ENCODE peak calls at places on chromosomes 2 and 18, in ten cellular contexts. One of them, this sample, is unnamed.

GRCh38 chr18:23266717-23267446 is 131.6 kb downstream of the CABLES1 start:
- DNase-seq in uterus: no peak
- DNase-seq in foreskin fibroblast: no peak
- DNase-seq in astrocyte: no peak
- DNase-seq in BE2C: no peak
- DNase-seq in A549: no peak
- DNase-seq in lower lobe of right lung: no peak
- DNase-seq in heart left ventricle: no peak
- DNase-seq in brain microvascular endothelial cell: no peak
- DNase-seq in hepatocyte: no peak
- DNase-seq in this sample: no peak

GRCh38 chr2:122433123-122433754 is 677.8 kb downstream of the TSN start:
- DNase-seq in A549: no peak
- DNase-seq in uterus: no peak
- DNase-seq in hepatocyte: peak; percentile 69
- DNase-seq in astrocyte: no peak
- DNase-seq in heart left ventricle: no peak
- DNase-seq in foreskin fibroblast: no peak
- DNase-seq in brain microvascular endothelial cell: no peak
- DNase-seq in lower lobe of right lung: no peak
- DNase-seq in BE2C: no peak
- DNase-seq in this sample: no peak

GRCh38 chr2:173441222-173441621 is 86.5 kb downstream of the CDCA7 start:
- DNase-seq in uterus: no peak
- DNase-seq in brain microvascular endothelial cell: peak; percentile 3
- DNase-seq in A549: no peak
- DNase-seq in foreskin fibroblast: no peak
- DNase-seq in lower lobe of right lung: no peak
- DNase-seq in astrocyte: peak; percentile 34
- DNase-seq in hepatocyte: no peak
- DNase-seq in BE2C: no peak
- DNase-seq in heart left ventricle: no peak
- DNase-seq in this sample: peak; percentile 30

GRCh38 chr18:65227970-65228369 is 522.8 kb upstream of the CDH7 start:
- DNase-seq in A549: no peak
- DNase-seq in BE2C: no peak
- DNase-seq in lower lobe of right lung: no peak
- DNase-seq in foreskin fibroblast: no peak
- DNase-seq in brain microvascular endothelial cell: no peak
- DNase-seq in astrocyte: no peak
- DNase-seq in uterus: no peak
- DNase-seq in heart left ventricle: no peak
- DNase-seq in hepatocyte: no peak
- DNase-seq in this sample: no peak

GRCh38 chr2:216492951-216493685 is 5.5 kb upstream of the RPL37A start:
- DNase-seq in A549: no peak
- DNase-seq in BE2C: no peak
- DNase-seq in astrocyte: peak; percentile 87
- DNase-seq in uterus: peak; percentile 60
- DNase-seq in hepatocyte: peak; percentile 15
- DNase-seq in heart left ventricle: no peak
- DNase-seq in foreskin fibroblast: peak; percentile 79
- DNase-seq in brain microvascular endothelial cell: peak; percentile 52
- DNase-seq in lower lobe of right lung: no peak
- DNase-seq in this sample: peak; percentile 63

GRCh38 chr18:77207540-77207939 is 42.1 kb upstream of the GALR1 start:
- DNase-seq in uterus: peak; percentile 86
- DNase-seq in astrocyte: peak; percentile 44
- DNase-seq in A549: peak; percentile 76
- DNase-seq in hepatocyte: peak; percentile 25
- DNase-seq in BE2C: no peak
- DNase-seq in foreskin fibroblast: peak; percentile 57
- DNase-seq in heart left ventricle: peak; percentile 48
- DNase-seq in brain microvascular endothelial cell: peak; percentile 76
- DNase-seq in lower lobe of right lung: peak; percentile 78
- DNase-seq in this sample: peak; percentile 93

GRCh38 chr2:23658466-23658942 is 268.4 kb downstream of the ATAD2B start:
- DNase-seq in heart left ventricle: peak; percentile 56
- DNase-seq in hepatocyte: peak; percentile 81
- DNase-seq in lower lobe of right lung: no peak
- DNase-seq in BE2C: no peak
- DNase-seq in astrocyte: peak; percentile 34
- DNase-seq in brain microvascular endothelial cell: peak; percentile 66
- DNase-seq in A549: no peak
- DNase-seq in foreskin fibroblast: no peak
- DNase-seq in uterus: no peak
- DNase-seq in this sample: peak; percentile 32

GRCh38 chr2:42906557-42907380 is 114.4 kb upstream of the HAAO start:
- DNase-seq in heart left ventricle: peak; percentile 65
- DNase-seq in foreskin fibroblast: no peak
- DNase-seq in BE2C: peak; percentile 91
- DNase-seq in astrocyte: peak; percentile 52
- DNase-seq in uterus: peak; percentile 73
- DNase-seq in hepatocyte: peak; percentile 56
- DNase-seq in brain microvascular endothelial cell: no peak
- DNase-seq in A549: no peak
- DNase-seq in lower lobe of right lung: no peak
- DNase-seq in this sample: peak; percentile 40

GRCh38 chr2:199682001-199682400 is 169.0 kb downstream of the FTCDNL1 start:
- DNase-seq in uterus: no peak
- DNase-seq in astrocyte: no peak
- DNase-seq in lower lobe of right lung: no peak
- DNase-seq in brain microvascular endothelial cell: no peak
- DNase-seq in BE2C: no peak
- DNase-seq in heart left ventricle: no peak
- DNase-seq in A549: no peak
- DNase-seq in foreskin fibroblast: no peak
- DNase-seq in hepatocyte: no peak
- DNase-seq in this sample: no peak

GRCh38 chr2:199680482-199680881 is 170.5 kb downstream of the FTCDNL1 start:
- DNase-seq in heart left ventricle: no peak
- DNase-seq in brain microvascular endothelial cell: no peak
- DNase-seq in foreskin fibroblast: no peak
- DNase-seq in astrocyte: no peak
- DNase-seq in lower lobe of right lung: no peak
- DNase-seq in BE2C: no peak
- DNase-seq in A549: no peak
- DNase-seq in hepatocyte: no peak
- DNase-seq in uterus: no peak
- DNase-seq in this sample: no peak

GRCh38 chr2:199677881-199678280 is 173.1 kb downstream of the FTCDNL1 start:
- DNase-seq in uterus: no peak
- DNase-seq in brain microvascular endothelial cell: no peak
- DNase-seq in A549: no peak
- DNase-seq in BE2C: no peak
- DNase-seq in heart left ventricle: no peak
- DNase-seq in astrocyte: no peak
- DNase-seq in lower lobe of right lung: no peak
- DNase-seq in hepatocyte: no peak
- DNase-seq in foreskin fibroblast: no peak
- DNase-seq in this sample: no peak
- H3K4me3 ChIP-seq in uterus: no peak overlapping the region
- H3K4me3 ChIP-seq in brain microvascular endothelial cell: no peak overlapping the region
- H3K4me3 ChIP-seq in A549: no peak overlapping the region
- H3K4me3 ChIP-seq in BE2C: no peak overlapping the region
- H3K4me3 ChIP-seq in heart left ventricle: no peak overlapping the region
- H3K4me3 ChIP-seq in astrocyte: no peak overlapping the region
- H3K4me3 ChIP-seq in lower lobe of right lung: no peak overlapping the region
- H3K4me3 ChIP-seq in hepatocyte: no peak overlapping the region
- H3K4me3 ChIP-seq in foreskin fibroblast: no peak overlapping the region
- H3K4me3 ChIP-seq in this sample: no peak overlapping the region

DNA sequence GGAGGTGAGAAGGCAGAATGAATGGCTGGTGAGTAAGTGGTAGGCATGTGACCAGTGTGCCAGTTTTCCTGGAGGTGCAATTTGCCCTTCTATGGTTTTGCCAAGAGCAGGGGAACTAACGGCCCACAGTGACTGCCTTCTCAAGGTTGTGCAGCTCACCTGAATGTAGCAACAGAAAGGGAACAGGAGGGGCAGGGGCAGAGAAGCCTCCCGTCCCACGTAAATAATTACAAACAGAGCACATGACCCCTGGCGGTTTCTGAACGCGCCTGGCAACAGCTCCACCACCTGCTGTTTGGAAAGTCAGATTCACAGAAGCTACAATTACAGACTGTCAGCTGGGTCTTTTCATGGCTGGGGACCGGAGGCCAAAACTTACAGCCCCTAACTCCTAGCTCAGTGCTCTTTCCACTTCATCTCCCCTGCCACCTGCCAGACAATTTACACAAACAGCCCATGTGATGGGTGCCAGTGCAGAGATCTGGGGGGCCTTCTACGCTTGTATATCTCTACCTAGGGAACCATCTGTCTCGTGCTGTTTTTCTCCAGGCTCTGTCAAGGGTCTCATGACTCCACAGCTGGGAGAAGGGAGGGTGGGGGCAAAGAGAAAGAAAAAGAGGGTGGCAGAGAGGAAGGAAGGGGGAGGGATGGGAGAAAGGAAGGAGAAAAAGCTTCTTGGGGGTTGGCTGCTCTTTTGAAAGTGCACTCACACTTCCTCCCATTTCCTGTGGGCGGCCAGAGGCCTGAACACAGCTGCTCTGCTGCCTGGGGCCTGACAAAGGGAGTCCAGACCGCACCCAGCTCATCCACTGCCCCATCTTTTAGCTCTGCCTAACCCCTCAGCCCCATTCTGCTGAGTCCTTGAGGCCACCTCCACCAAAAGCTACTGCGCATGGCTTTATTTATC is 69.5 kb downstream of the POLR1A start:
- DNase-seq in hepatocyte: peak; percentile 66
- DNase-seq in heart left ventricle: peak; percentile 88
- DNase-seq in foreskin fibroblast: peak; percentile 88
- DNase-seq in uterus: peak; percentile 78
- DNase-seq in A549: no peak
- DNase-seq in BE2C: no peak
- DNase-seq in lower lobe of right lung: peak; percentile 86
- DNase-seq in brain microvascular endothelial cell: peak; percentile 76
- DNase-seq in astrocyte: peak; percentile 79
- DNase-seq in this sample: peak; percentile 97
- TF ChIP-seq CTCF in hepatocyte: peak; percentile 29
- TF ChIP-seq CTCF in heart left ventricle: peak; percentile 22
- TF ChIP-seq CTCF in foreskin fibroblast: peak; percentile 8
- TF ChIP-seq CTCF in uterus: peak; percentile 22
- TF ChIP-seq CTCF in A549: no peak
- TF ChIP-seq CTCF in BE2C: no peak
- TF ChIP-seq CTCF in lower lobe of right lung: peak; percentile 30
- TF ChIP-seq CTCF in brain microvascular endothelial cell: peak; percentile 64
- TF ChIP-seq CTCF in astrocyte: peak; percentile 10
- TF ChIP-seq CTCF in this sample: peak; percentile 56

GRCh38 chr2:69692424-69692823 is 48.9 kb upstream of the AAK1 start:
- DNase-seq in hepatocyte: no peak
- DNase-seq in brain microvascular endothelial cell: peak; percentile 38
- DNase-seq in BE2C: no peak
- DNase-seq in astrocyte: peak; percentile 72
- DNase-seq in uterus: no peak
- DNase-seq in A549: no peak
- DNase-seq in lower lobe of right lung: no peak
- DNase-seq in foreskin fibroblast: peak; percentile 37
- DNase-seq in heart left ventricle: no peak
- DNase-seq in this sample: peak; percentile 71

GRCh38 chr2:69694894-69695849 is 46.8 kb upstream of the ANXA4 start:
- DNase-seq in lower lobe of right lung: no peak
- DNase-seq in heart left ventricle: no peak
- DNase-seq in hepatocyte: no peak
- DNase-seq in foreskin fibroblast: peak; percentile 24
- DNase-seq in uterus: no peak
- DNase-seq in astrocyte: peak; percentile 99
- DNase-seq in A549: no peak
- DNase-seq in BE2C: no peak
- DNase-seq in brain microvascular endothelial cell: peak; percentile 67
- DNase-seq in this sample: peak; percentile 91

GRCh38 chr2:69693059-69693458 is 48.9 kb upstream of the ANXA4 start:
- DNase-seq in astrocyte: no peak
- DNase-seq in foreskin fibroblast: no peak
- DNase-seq in lower lobe of right lung: no peak
- DNase-seq in hepatocyte: no peak
- DNase-seq in A549: no peak
- DNase-seq in brain microvascular endothelial cell: no peak
- DNase-seq in heart left ventricle: no peak
- DNase-seq in uterus: no peak
- DNase-seq in BE2C: no peak
- DNase-seq in this sample: no peak

GRCh38 chr2:69695850-69696216 is 46.1 kb upstream of the ANXA4 start:
- DNase-seq in uterus: no peak
- DNase-seq in astrocyte: no peak
- DNase-seq in A549: no peak
- DNase-seq in foreskin fibroblast: no peak
- DNase-seq in BE2C: no peak
- DNase-seq in hepatocyte: no peak
- DNase-seq in lower lobe of right lung: no peak
- DNase-seq in heart left ventricle: no peak
- DNase-seq in brain microvascular endothelial cell: no peak
- DNase-seq in this sample: no peak

DNA sequence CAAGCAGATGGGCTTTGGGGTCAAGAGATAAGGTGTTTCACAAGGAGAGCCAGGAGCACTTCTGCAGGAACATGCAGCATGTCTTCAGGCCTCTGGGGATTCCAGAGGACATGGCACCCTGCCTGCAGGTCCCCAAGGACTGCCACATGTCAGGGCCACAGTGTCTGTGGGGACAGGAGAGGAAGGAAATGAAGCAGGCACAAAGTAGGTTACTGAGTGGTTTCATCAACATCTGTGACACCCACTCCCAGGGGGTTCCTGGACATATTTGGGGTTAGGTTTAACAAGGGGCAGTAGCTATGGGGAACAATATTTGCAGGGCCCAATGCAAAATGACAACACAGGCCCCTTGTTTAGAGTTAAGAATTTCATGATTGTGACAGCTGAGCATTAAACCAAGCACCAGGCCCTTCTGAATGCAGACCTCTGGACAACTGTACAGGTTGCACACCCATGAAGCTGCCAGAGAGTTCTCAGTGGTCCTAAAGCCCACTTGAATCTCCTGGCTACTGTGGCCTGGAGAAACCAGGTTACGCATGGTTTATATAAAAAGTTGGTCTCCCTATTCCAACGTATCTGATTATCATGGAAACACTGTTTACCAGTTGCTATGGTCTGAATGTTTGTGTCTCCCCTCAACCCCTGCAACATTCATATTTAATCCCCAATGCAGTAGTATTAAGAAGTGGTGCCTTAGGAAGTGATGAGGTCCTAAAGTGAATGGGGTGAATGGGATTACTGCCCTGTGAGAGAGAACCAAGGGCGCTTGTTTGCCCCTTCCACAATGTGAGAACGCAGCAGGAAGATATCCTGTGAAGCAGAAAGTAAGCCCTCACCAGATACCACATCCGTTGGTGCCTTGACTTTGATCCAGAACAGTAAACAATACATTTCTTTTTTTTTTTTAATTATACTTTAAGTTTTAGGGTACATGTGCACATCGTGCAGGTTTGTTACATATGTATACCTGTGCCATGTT is 48.2 kb upstream of the ANXA4 start:
- DNase-seq in astrocyte: no peak
- DNase-seq in heart left ventricle: no peak
- DNase-seq in hepatocyte: no peak
- DNase-seq in foreskin fibroblast: no peak
- DNase-seq in lower lobe of right lung: no peak
- DNase-seq in A549: no peak
- DNase-seq in brain microvascular endothelial cell: no peak
- DNase-seq in uterus: no peak
- DNase-seq in BE2C: no peak
- DNase-seq in this sample: peak; percentile 35
- H3K4me3 ChIP-seq in astrocyte: no peak overlapping the region
- H3K4me3 ChIP-seq in heart left ventricle: no peak overlapping the region
- H3K4me3 ChIP-seq in hepatocyte: no peak overlapping the region
- H3K4me3 ChIP-seq in foreskin fibroblast: no peak overlapping the region
- H3K4me3 ChIP-seq in lower lobe of right lung: no peak overlapping the region
- H3K4me3 ChIP-seq in A549: no peak overlapping the region
- H3K4me3 ChIP-seq in brain microvascular endothelial cell: no peak overlapping the region
- H3K4me3 ChIP-seq in uterus: no peak overlapping the region
- H3K4me3 ChIP-seq in BE2C: no peak overlapping the region
- H3K4me3 ChIP-seq in this sample: no peak overlapping the region

GRCh38 chr2:175366814-175367213 is 185.3 kb upstream of the ATP5MC3 start:
- DNase-seq in foreskin fibroblast: peak; percentile 32
- DNase-seq in hepatocyte: peak; percentile 75
- DNase-seq in brain microvascular endothelial cell: peak; percentile 59
- DNase-seq in heart left ventricle: no peak
- DNase-seq in A549: peak; percentile 35
- DNase-seq in lower lobe of right lung: no peak
- DNase-seq in astrocyte: peak; percentile 8
- DNase-seq in BE2C: peak; percentile 39
- DNase-seq in uterus: no peak
- DNase-seq in this sample: peak; percentile 68
- TF ChIP-seq CTCF in foreskin fibroblast: peak; percentile 76
- TF ChIP-seq CTCF in hepatocyte: peak; percentile 94
- TF ChIP-seq CTCF in brain microvascular endothelial cell: peak; percentile 85
- TF ChIP-seq CTCF in heart left ventricle: peak; percentile 63
- TF ChIP-seq CTCF in A549: peak; percentile 75
- TF ChIP-seq CTCF in lower lobe of right lung: peak; percentile 58
- TF ChIP-seq CTCF in astrocyte: peak; percentile 78
- TF ChIP-seq CTCF in BE2C: peak; percentile 80
- TF ChIP-seq CTCF in uterus: peak; percentile 36
- TF ChIP-seq CTCF in this sample: peak; percentile 84

This sample was measured in choroid plexus epithelial cell.